ENCODE peak calls at places on chromosomes 13 and 19, in nine cellular contexts. I is NCI-H1436; J is lower leg skin; C is GM10248; H is GM23248; L is stimulated activated CD4-positive, alpha-beta T cell treated with anti-CD3 and anti-CD28 coated beads, Interleukin-2, amount 100 ng/mL, for 48 hours; A is OCI-LY7; V is smooth muscle cell of the brain vasculature; W is nephron progenitor cell. T is an unnamed sample.

GRCh38 chr13:109700176-109700575 is 86.2 kb downstream of the IRS2 start:
- DNase-seq in I (peak), J (peak), C (no peak), H (no peak), L (no peak), A (no peak), V (peak), W (peak), T (no peak)

GRCh38 chr19:42250666-42251531 is 4.0 kb downstream of the ERF start:
- DNase-seq in I (no peak), J (no peak), C (no peak), H (peak), L (no peak), A (no peak), V (no peak), W (no peak), T (no peak)

GRCh38 chr13:69857188-69857821 is 250.3 kb upstream of the ATXN8OS start:
- DNase-seq in I (peak), J (no peak), C (peak), H (peak), L (no peak), A (peak), V (no peak), W (peak), T (peak)

GRCh38 chr13:49110122-49110831 is 109.9 kb upstream of the MLNR start:
- DNase-seq in I (peak), J (peak), C (peak), H (peak), L (peak), A (peak), V (peak), W (peak), T (peak)

GRCh38 chr13:108158746-108159145 is 56.6 kb downstream of the LIG4 start:
- DNase-seq in I (no peak), J (no peak), C (no peak), H (no peak), L (no peak), A (no peak), V (no peak), W (no peak), T (no peak)

GRCh38 chr13:93309886-93310520 is 83.4 kb downstream of the GPC6 start:
- DNase-seq in I (no peak), J (no peak), C (no peak), H (peak), L (no peak), A (no peak), V (no peak), W (no peak), T (no peak)

GRCh38 chr13:35675651-35676050 is 199.2 kb upstream of the MAB21L1 start:
- DNase-seq in I (no peak), J (no peak), C (no peak), H (no peak), L (no peak), A (no peak), V (no peak), W (no peak), T (no peak)

GRCh38 chr19:49019242-49019932 is 2.5 kb upstream of the LHB start:
- DNase-seq in I (peak), J (peak), C (peak), H (peak), L (peak), A (peak), V (no peak), W (peak), T (peak)

GRCh38 chr19:33767898-33768413 is 28.7 kb upstream of the KCTD15 start:
- DNase-seq in I (no peak), J (no peak), C (no peak), H (peak), L (peak), A (peak), V (no peak), W (peak), T (no peak)

GRCh38 chr19:18589380-18590272 is 1.0 kb downstream of the REX1BD start:
- DNase-seq in I (peak), J (peak), C (peak), H (peak), L (peak), A (peak), V (no peak), W (peak), T (peak)

GRCh38 chr13:104869501-104869900 is 1666.0 kb downstream of the EFNB2 start:
- DNase-seq in I (no peak), J (no peak), C (no peak), H (no peak), L (no peak), A (no peak), V (no peak), W (no peak), T (no peak)

GRCh38 chr19:3524075-3524842 is 14.7 kb upstream of the TEKTIP1 start:
- DNase-seq in I (no peak), J (no peak), C (no peak), H (no peak), L (no peak), A (no peak), V (no peak), W (no peak), T (no peak)

GRCh38 chr19:38388310-38389100 is at the start of gene SPRED3:
- DNase-seq in I (peak), J (no peak), C (no peak), H (peak), L (no peak), A (no peak), V (no peak), W (peak), T (no peak)

GRCh38 chr13:95523598-95523997 is 28.9 kb upstream of the CLDN10 start:
- DNase-seq in I (no peak), J (no peak), C (no peak), H (no peak), L (no peak), A (no peak), V (no peak), W (no peak), T (no peak)

GRCh38 chr19:51593138-51593890 is 22.2 kb downstream of the ZNF175 start:
- DNase-seq in I (no peak), J (no peak), C (no peak), H (peak), L (no peak), A (no peak), V (no peak), W (no peak), T (no peak)

GRCh38 chr13:79936368-79937136 is 404.4 kb downstream of the SPRY2 start:
- DNase-seq in I (no peak), J (no peak), C (no peak), H (peak), L (no peak), A (no peak), V (peak), W (no peak), T (no peak)

GRCh38 chr19:10468133-10468532 is 35.0 kb downstream of the KEAP1 start:
- DNase-seq in I (no peak), J (no peak), C (no peak), H (no peak), L (no peak), A (no peak), V (no peak), W (no peak), T (no peak)

GRCh38 chr13:30572859-30573275 is 44.9 kb upstream of the USPL1 start:
- DNase-seq in I (no peak), J (no peak), C (peak), H (peak), L (no peak), A (peak), V (peak), W (no peak), T (peak)

GRCh38 chr19:16115309-16116039 is 3.8 kb downstream of the RAB8A start:
- DNase-seq in I (no peak), J (no peak), C (no peak), H (no peak), L (no peak), A (no peak), V (no peak), W (no peak), T (no peak)

GRCh38 chr19:45539460-45539859 is 32.2 kb downstream of the VASP start:
- DNase-seq in I (no peak), J (no peak), C (no peak), H (no peak), L (no peak), A (no peak), V (no peak), W (peak), T (no peak)

GRCh38 chr13:44423824-44424223 is 50.2 kb downstream of the SERP2 start:
- DNase-seq in I (no peak), J (peak), C (no peak), H (no peak), L (no peak), A (no peak), V (no peak), W (no peak), T (no peak)

GRCh38 chr13:52361225-52361624 is 44.7 kb downstream of the THSD1 start:
- DNase-seq in I (no peak), J (no peak), C (no peak), H (no peak), L (no peak), A (no peak), V (no peak), W (no peak), T (no peak)

GRCh38 chr19:49430678-49431329 is 5.6 kb downstream of the GFY start:
- DNase-seq in I (no peak), J (no peak), C (peak), H (peak), L (no peak), A (peak), V (no peak), W (no peak), T (no peak)

GRCh38 chr13:114039471-114040141 is 65.7 kb upstream of the C13orf46 start:
- DNase-seq in I (no peak), J (no peak), C (no peak), H (no peak), L (no peak), A (no peak), V (no peak), W (no peak), T (no peak)

GRCh38 chr13:36778083-36778671 is 40.8 kb upstream of the RFXAP start:
- DNase-seq in I (no peak), J (no peak), C (no peak), H (peak), L (no peak), A (no peak), V (no peak), W (peak), T (no peak)

GRCh38 chr19:18672606-18673337 is 10.7 kb upstream of the CRTC1 start:
- DNase-seq in I (no peak), J (no peak), C (no peak), H (peak), L (no peak), A (peak), V (no peak), W (no peak), T (peak)

GRCh38 chr13:49858183-49858856 is 65.8 kb upstream of the KPNA3 start:
- DNase-seq in I (no peak), J (no peak), C (no peak), H (peak), L (no peak), A (no peak), V (no peak), W (no peak), T (no peak)

GRCh38 chr19:38199340-38199739 is 24.7 kb downstream of the DPF1 start:
- DNase-seq in I (no peak), J (no peak), C (no peak), H (no peak), L (no peak), A (no peak), V (no peak), W (no peak), T (no peak)

GRCh38 chr13:25179810-25180437 is 7.8 kb upstream of the AMER2 start:
- DNase-seq in I (no peak), J (no peak), C (no peak), H (no peak), L (no peak), A (peak), V (no peak), W (no peak), T (no peak)

T was measured in GM20000.